ENCODE peak calls at places on chromosomes 3 and 15, in four cellular contexts. X, P, I and C are unnamed samples.

GRCh38 chr15:31364301-31365031 is 37.8 kb downstream of the KLF13 start:
- DNase-seq in P (peak; percentile 38), I (no peak), X (no peak), C (no peak)

GRCh38 chr15:51414256-51414860 is 72.9 kb downstream of the GLDN start:
- DNase-seq in I (no peak), P (no peak), X (no peak), C (no peak)

GRCh38 chr15:83710452-83710851 is 56.5 kb downstream of the ADAMTSL3 start:
- DNase-seq in P (no peak), X (no peak), I (no peak), C (no peak)

GRCh38 chr3:56556908-56557814 is at the start of gene CCDC66:
- DNase-seq in I (peak; percentile 87), X (peak; percentile 82), P (peak; percentile 94), C (peak; percentile 93)

GRCh38 chr3:89395996-89396395 is 288.6 kb downstream of the EPHA3 start:
- DNase-seq in P (no peak), I (no peak), X (no peak), C (no peak)

GRCh38 chr3:73605388-73605787 is 19.4 kb downstream of the PDZRN3 start:
- DNase-seq in X (no peak), I (no peak), P (no peak), C (no peak)

GRCh38 chr15:66565141-66565595 is 630 bp downstream of the LCTL start:
- DNase-seq in P (no peak), X (no peak), I (no peak), C (no peak)

GRCh38 chr15:48582472-48583235 is 62.9 kb downstream of the FBN1 start:
- DNase-seq in P (no peak), X (no peak), I (no peak), C (no peak)

GRCh38 chr15:47586653-47587224 is 130.6 kb upstream of the SEMA6D start:
- DNase-seq in I (no peak), P (no peak), X (no peak), C (no peak)

GRCh38 chr3:64099316-64099715 is 76.0 kb upstream of the PSMD6 start:
- DNase-seq in I (no peak), P (no peak), X (no peak), C (no peak)

GRCh38 chr15:60972301-60972700 is 256.8 kb downstream of the RORA start:
- DNase-seq in X (no peak), I (no peak), P (no peak), C (no peak)

GRCh38 chr15:60973637-60974415 is 255.3 kb downstream of the RORA start:
- DNase-seq in I (no peak), P (no peak), X (no peak), C (no peak)

GRCh38 chr15:60972866-60973265 is 256.2 kb downstream of the RORA start:
- DNase-seq in X (no peak), I (no peak), P (no peak), C (no peak)

GRCh38 chr15:60975951-60976350 is 253.2 kb downstream of the RORA start:
- DNase-seq in I (no peak), X (no peak), P (no peak), C (no peak)

DNA sequence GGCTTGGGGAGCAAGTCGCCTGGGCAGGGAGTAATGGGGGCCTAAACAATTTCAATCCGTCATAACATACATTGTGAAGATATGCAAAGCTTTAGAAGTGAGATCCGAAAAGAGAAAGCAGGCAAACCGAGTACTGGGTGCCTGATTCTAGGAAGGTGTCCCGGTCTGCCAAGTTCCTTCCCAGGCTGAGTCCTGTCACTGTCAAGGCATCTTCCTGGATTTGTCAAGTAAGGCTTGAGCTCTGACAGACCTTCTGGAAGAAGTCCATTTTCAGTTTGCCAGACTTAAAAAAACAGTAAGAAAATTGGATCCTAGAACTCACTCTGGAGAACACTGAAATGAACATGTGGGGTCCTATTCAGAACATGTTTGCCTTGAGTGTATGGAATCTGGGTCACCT is 253.9 kb downstream of the RORA start:
- DNase-seq in P (no peak), X (no peak), I (no peak), C (no peak)
- TF ChIP-seq ATF2 in P (no peak), X (no peak), I (no peak), C (no peak)

GRCh38 chr15:95323798-95324197 is 1006.7 kb upstream of the NR2F2 start:
- DNase-seq in I (no peak), X (no peak), P (no peak), C (no peak)

GRCh38 chr15:95324596-95325135 is 1005.8 kb upstream of the NR2F2 start:
- DNase-seq in P (no peak), X (no peak), I (no peak), C (no peak)

DNA sequence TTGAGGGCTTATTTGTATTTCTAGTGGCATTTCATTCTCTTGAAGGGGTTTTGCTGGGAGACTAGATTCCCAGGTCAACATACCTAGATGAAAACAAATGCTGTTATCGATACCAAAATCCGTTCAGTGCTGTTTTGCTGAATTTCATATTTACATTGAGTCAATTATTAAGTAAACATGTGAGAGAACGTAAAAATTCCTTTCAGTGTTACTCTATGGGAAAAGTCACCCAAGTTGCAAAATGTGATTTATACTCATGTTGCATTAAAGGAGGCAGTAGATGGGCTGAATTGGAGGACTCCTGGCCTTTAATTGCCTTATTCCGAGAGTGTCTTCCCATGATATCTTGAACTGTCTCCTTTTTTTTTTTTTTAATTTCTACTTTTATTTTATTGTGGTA is 1011.3 kb upstream of the NR2F2 start:
- DNase-seq in I (no peak), X (no peak), P (no peak), C (no peak)
- H3K9ac ChIP-seq in I (no peak overlapping the region), X (no peak overlapping the region), P (no peak overlapping the region), C (no peak overlapping the region)

GRCh38 chr3:145673790-145674189 is 487.2 kb downstream of the PLOD2 start:
- DNase-seq in X (no peak), I (no peak), P (no peak), C (no peak)
- TF ChIP-seq EP300 in X (no peak), I (no peak), P (no peak), C (no peak)

GRCh38 chr3:49914906-49915305 is 11.2 kb upstream of the MST1R start:
- DNase-seq in P (no peak), X (no peak), I (no peak), C (no peak)
- TF ChIP-seq ATF2 in P (no peak), X (no peak), I (no peak), C (no peak)

DNA sequence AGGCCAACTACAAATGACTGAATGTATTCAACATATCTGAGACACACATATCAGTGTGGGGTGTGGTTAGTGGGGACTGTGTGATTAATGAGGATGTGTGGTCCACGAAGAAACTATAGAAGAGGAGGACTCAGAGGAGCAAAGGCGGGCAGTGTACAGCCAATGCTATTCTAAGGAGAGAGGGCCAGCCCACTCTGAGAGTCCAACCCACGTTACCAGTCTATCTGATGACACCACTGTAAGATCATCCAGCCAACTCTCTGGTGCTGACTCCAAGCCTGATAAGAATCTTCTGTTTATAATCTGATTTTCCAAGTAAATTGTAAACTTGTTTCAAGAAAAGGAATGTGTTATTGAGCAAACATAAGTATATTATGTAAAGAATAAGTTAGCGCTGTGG is 47.2 kb downstream of the MCF2L2 start:
- DNase-seq in X (no peak), P (peak; percentile 35), I (no peak), C (no peak)
- H3K9ac ChIP-seq in X (no peak overlapping the region), P (no peak overlapping the region), I (no peak overlapping the region), C (no peak overlapping the region)